ENCODE peak calls at places on chromosomes 3 and 15, in four cellular contexts. One of them, this sample, is unnamed.

GRCh38 chr3:191985691-191986090 is 524.7 kb downstream of the PYDC2 start:
- DNase-seq in OCI-LY7: no peak
- DNase-seq in fibroblast of lung: peak; percentile 71
- DNase-seq in GM23338: no peak
- DNase-seq in this sample: no peak

GRCh38 chr3:171833006-171833405 is 10.1 kb upstream of the TMEM212 start:
- DNase-seq in OCI-LY7: no peak
- DNase-seq in fibroblast of lung: no peak
- DNase-seq in GM23338: no peak
- DNase-seq in this sample: no peak

GRCh38 chr3:182129745-182130144 is 418.0 kb downstream of the SOX2 start:
- DNase-seq in OCI-LY7: no peak
- DNase-seq in fibroblast of lung: no peak
- DNase-seq in GM23338: peak; percentile 26
- DNase-seq in this sample: no peak

GRCh38 chr15:79820820-79821219 is 76.0 kb downstream of the MTHFS start:
- DNase-seq in OCI-LY7: no peak
- DNase-seq in fibroblast of lung: no peak
- DNase-seq in GM23338: no peak
- DNase-seq in this sample: no peak

GRCh38 chr15:62125763-62126162 is 39.3 kb downstream of the C2CD4B start:
- DNase-seq in OCI-LY7: peak; percentile 5
- DNase-seq in fibroblast of lung: peak; percentile 42
- DNase-seq in GM23338: no peak
- DNase-seq in this sample: peak; percentile 47

GRCh38 chr15:63234479-63234878 is 42.9 kb upstream of the APH1B start:
- DNase-seq in OCI-LY7: no peak
- DNase-seq in fibroblast of lung: peak; percentile 80
- DNase-seq in GM23338: peak; percentile 38
- DNase-seq in this sample: no peak

GRCh38 chr15:71559098-71559497 is 251.3 kb upstream of the NR2E3 start:
- DNase-seq in OCI-LY7: no peak
- DNase-seq in fibroblast of lung: peak; percentile 96
- DNase-seq in GM23338: no peak
- DNase-seq in this sample: no peak

GRCh38 chr3:43620953-43621405 is 832 bp downstream of the ANO10 start:
- DNase-seq in OCI-LY7: no peak
- DNase-seq in fibroblast of lung: peak; percentile 14
- DNase-seq in GM23338: no peak
- DNase-seq in this sample: no peak

GRCh38 chr15:25947336-25948080 is 84.4 kb upstream of the ATP10A start:
- DNase-seq in OCI-LY7: peak; percentile 64
- DNase-seq in fibroblast of lung: peak; percentile 28
- DNase-seq in GM23338: peak; percentile 59
- DNase-seq in this sample: no peak

GRCh38 chr15:83846847-83847246 is 192.9 kb downstream of the ADAMTSL3 start:
- DNase-seq in OCI-LY7: no peak
- DNase-seq in fibroblast of lung: peak; percentile 78
- DNase-seq in GM23338: no peak
- DNase-seq in this sample: no peak

GRCh38 chr15:98958918-98959639 is 48.5 kb downstream of the PGPEP1L start:
- DNase-seq in OCI-LY7: no peak
- DNase-seq in fibroblast of lung: no peak
- DNase-seq in GM23338: no peak
- DNase-seq in this sample: no peak

GRCh38 chr3:32470362-32470761 is 32.3 kb downstream of the CMTM6 start:
- DNase-seq in OCI-LY7: no peak
- DNase-seq in fibroblast of lung: no peak
- DNase-seq in GM23338: no peak
- DNase-seq in this sample: no peak

GRCh38 chr3:32474201-32474600 is 28.5 kb downstream of the CMTM6 start:
- DNase-seq in OCI-LY7: no peak
- DNase-seq in fibroblast of lung: no peak
- DNase-seq in GM23338: no peak
- DNase-seq in this sample: no peak

GRCh38 chr3:32472716-32473115 is 29.9 kb downstream of the CMTM6 start:
- DNase-seq in OCI-LY7: no peak
- DNase-seq in fibroblast of lung: no peak
- DNase-seq in GM23338: no peak
- DNase-seq in this sample: no peak

GRCh38 chr3:32467333-32468070 is 35.1 kb downstream of the CMTM6 start:
- DNase-seq in OCI-LY7: peak; percentile 82
- DNase-seq in fibroblast of lung: peak; percentile 45
- DNase-seq in GM23338: peak; percentile 77
- DNase-seq in this sample: peak; percentile 83

DNA sequence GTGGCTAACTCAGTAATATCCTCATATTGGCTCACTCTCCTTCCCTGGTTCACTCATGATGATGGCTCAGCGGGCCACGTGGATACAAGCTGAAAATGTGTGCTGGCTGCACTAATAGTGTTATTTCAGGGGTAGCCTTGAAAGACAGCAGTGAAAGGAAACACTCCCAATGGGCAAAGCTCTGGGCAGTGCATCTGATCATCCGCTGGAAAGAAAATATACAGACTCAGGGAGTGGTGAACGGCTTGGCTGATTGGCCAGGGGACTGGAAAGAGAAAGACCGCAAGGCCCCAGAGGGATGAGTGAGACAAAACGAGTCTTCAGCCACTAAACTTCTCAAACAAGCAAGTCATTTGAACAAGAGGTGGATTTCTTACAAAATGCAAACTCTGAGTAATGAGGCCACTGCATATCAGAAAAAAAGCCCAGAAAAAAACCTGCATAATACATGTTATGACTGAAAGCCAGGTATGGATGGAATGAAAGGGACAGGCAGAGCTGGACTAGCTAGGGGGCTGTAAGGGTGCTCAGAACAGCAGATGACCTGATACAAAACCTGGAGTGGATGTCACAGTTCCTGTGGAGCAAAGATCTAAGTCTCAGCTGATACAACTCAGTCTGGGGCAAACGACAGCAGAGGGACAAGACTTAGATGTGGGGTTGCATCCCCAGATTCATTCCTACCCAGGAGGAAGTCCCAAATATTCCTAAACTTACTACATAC is 33.3 kb downstream of the CMTM6 start:
- DNase-seq in OCI-LY7: no peak
- DNase-seq in fibroblast of lung: no peak
- DNase-seq in GM23338: no peak
- DNase-seq in this sample: no peak
- H3K4me1 ChIP-seq in OCI-LY7: peaks cover 9% of the 10 kb centered on the region
- H3K4me1 ChIP-seq in fibroblast of lung: peaks cover 2% of the 10 kb centered on the region
- H3K4me1 ChIP-seq in GM23338: peaks cover 8% of the 10 kb centered on the region
- H3K4me1 ChIP-seq in this sample: peaks cover 33% of the 10 kb centered on the region

GRCh38 chr3:12370758-12371157 is 81.9 kb downstream of the PPARG start:
- DNase-seq in OCI-LY7: no peak
- DNase-seq in fibroblast of lung: peak; percentile 40
- DNase-seq in GM23338: peak; percentile 61
- DNase-seq in this sample: no peak

GRCh38 chr3:12367346-12367745 is 78.5 kb downstream of the PPARG start:
- DNase-seq in OCI-LY7: no peak
- DNase-seq in fibroblast of lung: no peak
- DNase-seq in GM23338: no peak
- DNase-seq in this sample: no peak

GRCh38 chr3:12371525-12372140 is 82.8 kb downstream of the PPARG start:
- DNase-seq in OCI-LY7: no peak
- DNase-seq in fibroblast of lung: peak; percentile 66
- DNase-seq in GM23338: no peak
- DNase-seq in this sample: no peak

GRCh38 chr3:12369598-12369997 is 80.7 kb downstream of the PPARG start:
- DNase-seq in OCI-LY7: no peak
- DNase-seq in fibroblast of lung: no peak
- DNase-seq in GM23338: no peak
- DNase-seq in this sample: no peak

GRCh38 chr3:12369029-12369428 is 80.2 kb downstream of the PPARG start:
- DNase-seq in OCI-LY7: no peak
- DNase-seq in fibroblast of lung: no peak
- DNase-seq in GM23338: no peak
- DNase-seq in this sample: no peak
- H3K79me2 ChIP-seq in OCI-LY7: no peaks in the 10 kb centered on the region
- H3K79me2 ChIP-seq in fibroblast of lung: no peaks in the 10 kb centered on the region
- H3K79me2 ChIP-seq in GM23338: no peaks in the 10 kb centered on the region
- H3K79me2 ChIP-seq in this sample: no peaks in the 10 kb centered on the region

DNA sequence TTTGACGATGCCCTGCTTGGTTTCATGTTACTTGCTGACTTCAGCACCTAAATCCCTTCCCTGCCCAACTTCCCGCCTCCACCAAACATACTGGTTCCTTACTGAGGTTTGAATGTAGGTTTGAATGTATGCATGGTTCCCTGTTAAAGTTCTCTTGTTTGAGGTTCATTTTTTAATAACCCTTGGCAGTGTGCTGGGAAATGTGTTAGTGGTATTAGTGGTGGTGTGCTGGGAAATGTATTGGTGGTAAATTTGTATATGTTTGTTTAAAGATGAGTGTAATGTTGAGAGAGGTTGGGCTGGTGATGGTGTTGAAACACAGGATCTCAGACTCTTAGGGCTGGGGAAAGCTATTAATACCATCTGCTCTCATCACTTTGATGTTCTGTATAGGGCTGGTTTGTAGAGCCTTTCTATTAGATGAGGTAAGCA is 392.7 kb downstream of the PTPRG start:
- DNase-seq in OCI-LY7: no peak
- DNase-seq in fibroblast of lung: peak; percentile 54
- DNase-seq in GM23338: peak; percentile 40
- DNase-seq in this sample: no peak
- H3K4me1 ChIP-seq in OCI-LY7: no peaks in the 10 kb centered on the region
- H3K4me1 ChIP-seq in fibroblast of lung: peaks cover 6% of the 10 kb centered on the region
- H3K4me1 ChIP-seq in GM23338: peaks cover 67% of the 10 kb centered on the region
- H3K4me1 ChIP-seq in this sample: no peaks in the 10 kb centered on the region

GRCh38 chr3:152684279-152684678 is 150.7 kb upstream of the P2RY1 start:
- DNase-seq in OCI-LY7: no peak
- DNase-seq in fibroblast of lung: no peak
- DNase-seq in GM23338: no peak
- DNase-seq in this sample: no peak
- H3K79me2 ChIP-seq in OCI-LY7: no peaks in the 10 kb centered on the region
- H3K79me2 ChIP-seq in fibroblast of lung: no peaks in the 10 kb centered on the region
- H3K79me2 ChIP-seq in GM23338: no peaks in the 10 kb centered on the region
- H3K79me2 ChIP-seq in this sample: no peaks in the 10 kb centered on the region

This sample was measured in Karpas-422.